ENCODE peak calls at places on chromosomes 4 and X, in eight cellular contexts. One of them, this sample, is unnamed.

GRCh38 chr4:7546809-7547367 is 112.2 kb upstream of the PSAPL1 start:
- DNase-seq in fibroblast of lung: peak; percentile 71
- DNase-seq in breast epithelium: no peak
- DNase-seq in aorta: peak; percentile 17
- DNase-seq in tibial artery: no peak
- DNase-seq in neuronal stem cell: no peak
- DNase-seq in heart right ventricle: no peak
- DNase-seq in left lung: no peak
- DNase-seq in this sample: no peak

GRCh38 chrX:136623400-136623799 is 24.6 kb upstream of the CD40LG start:
- DNase-seq in breast epithelium: no peak
- DNase-seq in left lung: no peak
- DNase-seq in neuronal stem cell: no peak
- DNase-seq in tibial artery: no peak
- DNase-seq in aorta: no peak
- DNase-seq in heart right ventricle: no peak
- DNase-seq in fibroblast of lung: no peak
- DNase-seq in this sample: no peak

GRCh38 chrX:29911673-29912072 is 303.7 kb upstream of the MAGEB2 start:
- DNase-seq in heart right ventricle: no peak
- DNase-seq in fibroblast of lung: no peak
- DNase-seq in breast epithelium: no peak
- DNase-seq in neuronal stem cell: no peak
- DNase-seq in left lung: no peak
- DNase-seq in tibial artery: no peak
- DNase-seq in aorta: no peak
- DNase-seq in this sample: no peak

GRCh38 chr4:110106946-110107325 is 91.5 kb downstream of the ELOVL6 start:
- DNase-seq in fibroblast of lung: peak; percentile 81
- DNase-seq in tibial artery: no peak
- DNase-seq in heart right ventricle: no peak
- DNase-seq in neuronal stem cell: no peak
- DNase-seq in aorta: no peak
- DNase-seq in breast epithelium: no peak
- DNase-seq in left lung: no peak
- DNase-seq in this sample: no peak

GRCh38 chr4:173485164-173485563 is 44.9 kb downstream of the HAND2 start:
- DNase-seq in fibroblast of lung: peak; percentile 61
- DNase-seq in breast epithelium: no peak
- DNase-seq in tibial artery: no peak
- DNase-seq in aorta: no peak
- DNase-seq in heart right ventricle: no peak
- DNase-seq in left lung: no peak
- DNase-seq in neuronal stem cell: no peak
- DNase-seq in this sample: no peak

GRCh38 chr4:48970471-48970921 is 15.6 kb upstream of the CWH43 start:
- DNase-seq in tibial artery: no peak
- DNase-seq in fibroblast of lung: peak; percentile 89
- DNase-seq in left lung: no peak
- DNase-seq in neuronal stem cell: no peak
- DNase-seq in aorta: no peak
- DNase-seq in breast epithelium: no peak
- DNase-seq in heart right ventricle: no peak
- DNase-seq in this sample: no peak

GRCh38 chr4:81255524-81255923 is 40.5 kb upstream of the PRKG2 start:
- DNase-seq in neuronal stem cell: no peak
- DNase-seq in heart right ventricle: no peak
- DNase-seq in aorta: no peak
- DNase-seq in breast epithelium: no peak
- DNase-seq in fibroblast of lung: peak; percentile 77
- DNase-seq in tibial artery: no peak
- DNase-seq in left lung: no peak
- DNase-seq in this sample: no peak

GRCh38 chrX:53283099-53283498 is 1.7 kb upstream of the IQSEC2 start:
- DNase-seq in fibroblast of lung: no peak
- DNase-seq in aorta: no peak
- DNase-seq in heart right ventricle: no peak
- DNase-seq in neuronal stem cell: no peak
- DNase-seq in breast epithelium: no peak
- DNase-seq in tibial artery: no peak
- DNase-seq in left lung: no peak
- DNase-seq in this sample: no peak

GRCh38 chr4:36303430-36304137 is 22.2 kb downstream of the DTHD1 start:
- DNase-seq in tibial artery: no peak
- DNase-seq in left lung: no peak
- DNase-seq in heart right ventricle: no peak
- DNase-seq in breast epithelium: no peak
- DNase-seq in neuronal stem cell: no peak
- DNase-seq in aorta: no peak
- DNase-seq in fibroblast of lung: no peak
- DNase-seq in this sample: no peak

GRCh38 chrX:50638123-50638522 is 167.5 kb upstream of the DGKK start:
- DNase-seq in tibial artery: no peak
- DNase-seq in heart right ventricle: peak; percentile 48
- DNase-seq in neuronal stem cell: no peak
- DNase-seq in fibroblast of lung: peak; percentile 20
- DNase-seq in breast epithelium: no peak
- DNase-seq in aorta: peak; percentile 57
- DNase-seq in left lung: no peak
- DNase-seq in this sample: no peak

GRCh38 chr4:15649914-15650545 is 5.1 kb downstream of the FBXL5 start:
- DNase-seq in breast epithelium: no peak
- DNase-seq in heart right ventricle: peak; percentile 51
- DNase-seq in fibroblast of lung: peak; percentile 46
- DNase-seq in tibial artery: no peak
- DNase-seq in aorta: no peak
- DNase-seq in left lung: no peak
- DNase-seq in neuronal stem cell: peak; percentile 45
- DNase-seq in this sample: no peak

GRCh38 chr4:148770377-148770776 is 328.2 kb upstream of the NR3C2 start:
- DNase-seq in left lung: no peak
- DNase-seq in tibial artery: no peak
- DNase-seq in neuronal stem cell: no peak
- DNase-seq in aorta: no peak
- DNase-seq in breast epithelium: no peak
- DNase-seq in fibroblast of lung: no peak
- DNase-seq in heart right ventricle: no peak
- DNase-seq in this sample: no peak

GRCh38 chr4:100736651-100737450 is 219.0 kb upstream of the EMCN start:
- DNase-seq in heart right ventricle: peak; percentile 34
- DNase-seq in tibial artery: no peak
- DNase-seq in left lung: no peak
- DNase-seq in neuronal stem cell: peak; percentile 9
- DNase-seq in aorta: no peak
- DNase-seq in breast epithelium: no peak
- DNase-seq in fibroblast of lung: peak; percentile 95
- DNase-seq in this sample: no peak

GRCh38 chr4:8009710-8010534 is 70.3 kb upstream of the AFAP1 start:
- DNase-seq in neuronal stem cell: no peak
- DNase-seq in breast epithelium: no peak
- DNase-seq in left lung: no peak
- DNase-seq in fibroblast of lung: no peak
- DNase-seq in aorta: no peak
- DNase-seq in heart right ventricle: no peak
- DNase-seq in tibial artery: no peak
- DNase-seq in this sample: no peak

DNA sequence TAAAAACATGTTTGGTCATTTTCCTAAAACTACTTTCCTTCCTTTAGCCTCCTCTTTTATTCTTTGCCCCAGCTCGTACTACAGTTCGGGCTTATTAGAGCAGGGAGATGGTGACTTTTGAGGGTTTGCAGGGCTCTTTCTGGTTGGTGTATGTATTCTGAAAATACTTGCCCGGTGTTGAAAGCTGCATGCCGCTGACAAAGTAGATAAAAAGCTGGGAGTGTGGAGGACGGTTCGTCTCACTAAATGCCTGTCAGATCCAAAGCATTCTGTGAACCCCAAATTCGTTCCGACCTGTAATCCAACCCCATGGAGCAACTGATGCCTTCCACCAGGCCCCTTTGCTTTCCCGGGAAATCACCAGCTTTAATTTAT is 19.2 kb downstream of the TRIM2 start:
- DNase-seq in breast epithelium: no peak
- DNase-seq in aorta: no peak
- DNase-seq in neuronal stem cell: no peak
- DNase-seq in tibial artery: no peak
- DNase-seq in heart right ventricle: no peak
- DNase-seq in left lung: no peak
- DNase-seq in fibroblast of lung: no peak
- DNase-seq in this sample: no peak
- H3K27ac ChIP-seq in breast epithelium: peak overlapping the region; percentile 94
- H3K27ac ChIP-seq in aorta: no peak overlapping the region
- H3K27ac ChIP-seq in neuronal stem cell: no peak overlapping the region
- H3K27ac ChIP-seq in tibial artery: peak overlapping the region; percentile 96
- H3K27ac ChIP-seq in heart right ventricle: peak overlapping the region; percentile 96
- H3K27ac ChIP-seq in left lung: peak overlapping the region; percentile 77
- H3K27ac ChIP-seq in fibroblast of lung: peak overlapping the region; percentile 95
- H3K27ac ChIP-seq in this sample: peak overlapping the region; percentile 87

GRCh38 chr4:122243785-122244184 is 91.7 kb downstream of the BLTP1 start:
- DNase-seq in breast epithelium: no peak
- DNase-seq in neuronal stem cell: no peak
- DNase-seq in left lung: no peak
- DNase-seq in aorta: no peak
- DNase-seq in tibial artery: no peak
- DNase-seq in fibroblast of lung: no peak
- DNase-seq in heart right ventricle: no peak
- DNase-seq in this sample: no peak
- H3K36me3 ChIP-seq in breast epithelium: no peaks in the 10 kb centered on the region
- H3K36me3 ChIP-seq in neuronal stem cell: peaks cover 3% of the 10 kb centered on the region
- H3K36me3 ChIP-seq in left lung: peaks cover 55% of the 10 kb centered on the region
- H3K36me3 ChIP-seq in aorta: no peaks in the 10 kb centered on the region
- H3K36me3 ChIP-seq in tibial artery: peaks cover 72% of the 10 kb centered on the region
- H3K36me3 ChIP-seq in fibroblast of lung: peaks cover 6% of the 10 kb centered on the region
- H3K36me3 ChIP-seq in heart right ventricle: peaks cover 28% of the 10 kb centered on the region
- H3K36me3 ChIP-seq in this sample: peaks cover 81% of the 10 kb centered on the region

GRCh38 chr4:185213341-185213740 is 3.9 kb downstream of the SNX25 start:
- DNase-seq in fibroblast of lung: no peak
- DNase-seq in neuronal stem cell: no peak
- DNase-seq in left lung: no peak
- DNase-seq in aorta: no peak
- DNase-seq in tibial artery: no peak
- DNase-seq in heart right ventricle: no peak
- DNase-seq in breast epithelium: no peak
- DNase-seq in this sample: no peak

GRCh38 chr4:185211035-185211434 is 1.6 kb downstream of the SNX25 start:
- DNase-seq in tibial artery: no peak
- DNase-seq in aorta: no peak
- DNase-seq in left lung: no peak
- DNase-seq in neuronal stem cell: no peak
- DNase-seq in heart right ventricle: no peak
- DNase-seq in fibroblast of lung: no peak
- DNase-seq in breast epithelium: no peak
- DNase-seq in this sample: no peak

GRCh38 chr4:185211641-185212040 is 2.2 kb downstream of the SNX25 start:
- DNase-seq in heart right ventricle: no peak
- DNase-seq in left lung: no peak
- DNase-seq in fibroblast of lung: no peak
- DNase-seq in aorta: no peak
- DNase-seq in tibial artery: no peak
- DNase-seq in breast epithelium: no peak
- DNase-seq in neuronal stem cell: no peak
- DNase-seq in this sample: no peak

GRCh38 chr4:185213829-185214228 is 4.4 kb downstream of the SNX25 start:
- DNase-seq in tibial artery: no peak
- DNase-seq in left lung: no peak
- DNase-seq in breast epithelium: no peak
- DNase-seq in aorta: no peak
- DNase-seq in neuronal stem cell: no peak
- DNase-seq in fibroblast of lung: no peak
- DNase-seq in heart right ventricle: no peak
- DNase-seq in this sample: no peak

DNA sequence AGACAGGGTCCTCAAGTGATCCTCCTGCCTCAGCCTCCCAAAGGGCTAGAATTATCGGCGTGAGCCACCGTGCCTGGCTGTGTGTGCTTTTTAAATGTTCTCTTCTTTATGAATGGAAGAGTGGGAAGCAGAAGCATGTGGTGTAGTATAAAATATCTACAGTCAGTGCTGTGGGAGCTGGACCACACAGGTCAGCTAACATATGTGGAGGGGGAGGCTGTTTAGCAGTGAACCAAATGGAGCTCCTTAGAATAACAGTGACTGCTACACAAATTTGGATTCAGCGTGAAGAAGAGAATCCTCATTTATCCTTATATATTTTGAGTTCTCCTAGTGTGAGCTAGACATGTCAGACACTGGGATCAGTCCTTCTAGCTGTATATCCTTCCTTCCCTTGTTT is 3.2 kb downstream of the SNX25 start:
- DNase-seq in breast epithelium: no peak
- DNase-seq in fibroblast of lung: peak; percentile 43
- DNase-seq in left lung: no peak
- DNase-seq in heart right ventricle: no peak
- DNase-seq in tibial artery: no peak
- DNase-seq in neuronal stem cell: no peak
- DNase-seq in aorta: no peak
- DNase-seq in this sample: no peak
- H3K27ac ChIP-seq in breast epithelium: no peak overlapping the region
- H3K27ac ChIP-seq in fibroblast of lung: no peak overlapping the region
- H3K27ac ChIP-seq in left lung: no peak overlapping the region
- H3K27ac ChIP-seq in heart right ventricle: no peak overlapping the region
- H3K27ac ChIP-seq in tibial artery: no peak overlapping the region
- H3K27ac ChIP-seq in neuronal stem cell: no peak overlapping the region
- H3K27ac ChIP-seq in aorta: no peak overlapping the region
- H3K27ac ChIP-seq in this sample: no peak overlapping the region

GRCh38 chr4:136442447-136442846 is 1089.8 kb downstream of the PCDH18 start:
- DNase-seq in neuronal stem cell: no peak
- DNase-seq in left lung: no peak
- DNase-seq in fibroblast of lung: no peak
- DNase-seq in aorta: no peak
- DNase-seq in breast epithelium: no peak
- DNase-seq in tibial artery: no peak
- DNase-seq in heart right ventricle: no peak
- DNase-seq in this sample: no peak

GRCh38 chr4:136443006-136443405 is 1089.3 kb downstream of the PCDH18 start:
- DNase-seq in aorta: no peak
- DNase-seq in fibroblast of lung: no peak
- DNase-seq in left lung: no peak
- DNase-seq in breast epithelium: no peak
- DNase-seq in heart right ventricle: no peak
- DNase-seq in neuronal stem cell: no peak
- DNase-seq in tibial artery: no peak
- DNase-seq in this sample: no peak

GRCh38 chr4:136441629-136442282 is 1090.5 kb downstream of the PCDH18 start:
- DNase-seq in fibroblast of lung: no peak
- DNase-seq in heart right ventricle: no peak
- DNase-seq in left lung: no peak
- DNase-seq in tibial artery: no peak
- DNase-seq in aorta: no peak
- DNase-seq in neuronal stem cell: no peak
- DNase-seq in breast epithelium: no peak
- DNase-seq in this sample: no peak

DNA sequence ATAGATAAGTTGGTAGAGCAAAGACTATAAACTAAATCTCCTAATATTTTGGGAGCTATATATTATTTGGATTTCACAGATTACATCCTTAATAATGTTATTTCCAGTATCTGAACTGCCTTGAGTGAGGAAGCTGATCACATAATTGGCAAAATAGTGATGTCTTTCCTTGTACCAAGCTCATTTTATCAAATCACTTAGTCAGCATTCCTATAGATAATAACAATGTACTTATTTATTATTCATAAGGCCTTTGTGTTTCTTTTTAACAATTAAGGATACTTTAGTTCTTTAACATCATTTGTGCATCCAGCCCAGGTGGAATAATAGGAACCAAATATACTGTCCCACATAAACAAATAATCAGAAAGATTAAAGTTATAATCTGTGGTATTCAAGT is 1093.6 kb downstream of the PCDH18 start:
- DNase-seq in aorta: no peak
- DNase-seq in left lung: no peak
- DNase-seq in tibial artery: no peak
- DNase-seq in heart right ventricle: no peak
- DNase-seq in breast epithelium: no peak
- DNase-seq in fibroblast of lung: no peak
- DNase-seq in neuronal stem cell: no peak
- DNase-seq in this sample: no peak
- H3K36me3 ChIP-seq in aorta: no peaks in the 10 kb centered on the region
- H3K36me3 ChIP-seq in left lung: no peaks in the 10 kb centered on the region
- H3K36me3 ChIP-seq in tibial artery: no peaks in the 10 kb centered on the region
- H3K36me3 ChIP-seq in heart right ventricle: no peaks in the 10 kb centered on the region
- H3K36me3 ChIP-seq in breast epithelium: no peaks in the 10 kb centered on the region
- H3K36me3 ChIP-seq in fibroblast of lung: no peaks in the 10 kb centered on the region
- H3K36me3 ChIP-seq in neuronal stem cell: no peaks in the 10 kb centered on the region
- H3K36me3 ChIP-seq in this sample: no peaks in the 10 kb centered on the region